ENCODE peak calls at places on chromosomes 12 and 14, in six cellular contexts. D, M, H, C, R and A are unnamed samples.

GRCh38 chr12:95480230-95480629 is 6.3 kb downstream of the METAP2 start:
- DNase-seq in D (no peak), M (no peak), H (no peak), C (no peak), R (no peak), A (no peak)

GRCh38 chr12:45235087-45236025 is 19.5 kb downstream of the ANO6 start:
- DNase-seq in D (no peak), M (no peak), H (no peak), C (peak; percentile 62), R (peak; percentile 16), A (peak; percentile 90)

GRCh38 chr14:58922211-58922940 is 266.1 kb upstream of the DAAM1 start:
- DNase-seq in D (no peak), M (no peak), H (no peak), C (no peak), R (no peak), A (no peak)

GRCh38 chr14:22981090-22982012 is 1.0 kb downstream of the AJUBA start:
- DNase-seq in D (no peak), M (peak; percentile 70), H (no peak), C (no peak), R (no peak), A (no peak)

GRCh38 chr12:31944299-31944698 is 14.9 kb upstream of the RESF1 start:
- DNase-seq in D (no peak), M (no peak), H (no peak), C (no peak), R (no peak), A (no peak)

GRCh38 chr14:61308198-61308597 is 13.2 kb upstream of the PRKCH start:
- DNase-seq in D (no peak), M (no peak), H (no peak), C (no peak), R (no peak), A (no peak)

GRCh38 chr12:127607146-127607725 is 659.7 kb upstream of the TMEM132C start:
- DNase-seq in D (no peak), M (no peak), H (no peak), C (no peak), R (no peak), A (no peak)

GRCh38 chr12:95755236-95755865 is 35.2 kb downstream of the NTN4 start:
- DNase-seq in D (no peak), M (no peak), H (no peak), C (no peak), R (no peak), A (no peak)

GRCh38 chr12:26740991-26741390 is 92.0 kb downstream of the ITPR2 start:
- DNase-seq in D (no peak), M (no peak), H (no peak), C (no peak), R (no peak), A (no peak)

GRCh38 chr14:25042362-25043299 is 7.3 kb downstream of the STXBP6 start:
- DNase-seq in D (no peak), M (no peak), H (peak; percentile 6), C (no peak), R (peak; percentile 75), A (peak; percentile 79)

GRCh38 chr12:52351196-52352059 is 15.9 kb downstream of the KRT85 start:
- DNase-seq in D (no peak), M (no peak), H (no peak), C (no peak), R (no peak), A (peak; percentile 33)

GRCh38 chr12:60257063-60257462 is 661.2 kb downstream of the SLC16A7 start:
- DNase-seq in D (no peak), M (no peak), H (no peak), C (peak; percentile 24), R (peak; percentile 17), A (peak; percentile 51)

GRCh38 chr12:68450947-68451260 is 118.7 kb upstream of the MDM1 start:
- DNase-seq in D (no peak), M (no peak), H (no peak), C (no peak), R (no peak), A (no peak)

GRCh38 chr12:96879301-96879700 is 27.8 kb upstream of the NEDD1 start:
- DNase-seq in D (no peak), M (no peak), H (no peak), C (no peak), R (no peak), A (no peak)

GRCh38 chr12:123453165-123453564 is 4.8 kb upstream of the SNRNP35 start:
- DNase-seq in D (no peak), M (no peak), H (no peak), C (no peak), R (no peak), A (no peak)
- TF ChIP-seq JUND in D (no peak), M (no peak), H (no peak), C (no peak), R (no peak), A (no peak)

DNA sequence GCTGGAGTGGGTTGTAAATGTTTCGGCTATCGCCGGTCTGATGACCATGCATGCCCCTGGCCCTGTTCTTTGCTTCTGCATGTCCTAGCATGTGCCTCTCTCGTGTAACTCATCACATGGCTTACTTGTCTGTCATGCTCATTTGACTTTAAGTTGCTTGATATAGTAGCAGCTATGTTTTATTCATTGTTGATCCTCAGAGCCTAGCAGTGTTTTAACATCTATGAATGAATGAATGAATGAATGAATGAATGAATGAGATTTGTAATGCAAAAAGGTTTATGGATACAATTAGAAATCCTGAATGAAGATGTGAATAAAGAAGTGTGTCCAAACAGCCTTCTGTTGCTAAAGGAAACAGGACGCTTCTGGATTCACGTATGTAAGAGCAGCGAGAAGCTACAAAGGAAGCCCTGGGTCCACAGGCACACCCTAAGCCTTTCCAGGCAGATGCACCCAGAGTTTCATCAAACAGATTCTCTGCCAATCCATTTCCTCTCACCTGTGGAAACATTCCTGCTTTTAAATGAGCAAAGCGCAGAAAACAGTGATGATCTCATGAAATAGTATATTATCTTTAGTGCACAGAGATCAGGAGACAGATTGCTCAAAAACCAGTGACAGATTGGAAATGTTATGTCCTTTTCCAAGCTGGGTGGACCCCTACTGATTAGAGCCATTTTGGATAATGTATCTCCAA is 3.4 kb downstream of the GSG1 start:
- DNase-seq in D (no peak), M (no peak), H (no peak), C (no peak), R (no peak), A (no peak)
- TF ChIP-seq JUND in D (no peak), M (no peak), H (no peak), C (no peak), R (no peak), A (no peak)

GRCh38 chr12:108109954-108110353 is 19.1 kb upstream of the WSCD2 start:
- DNase-seq in D (no peak), M (no peak), H (no peak), C (no peak), R (no peak), A (no peak)

GRCh38 chr12:108115746-108116125 is 13.4 kb upstream of the WSCD2 start:
- DNase-seq in D (no peak), M (no peak), H (no peak), C (no peak), R (no peak), A (no peak)

GRCh38 chr12:108110844-108111243 is 18.2 kb upstream of the WSCD2 start:
- DNase-seq in D (no peak), M (no peak), H (no peak), C (no peak), R (no peak), A (no peak)

GRCh38 chr12:108115123-108115745 is 13.9 kb upstream of the WSCD2 start:
- DNase-seq in D (no peak), M (peak; percentile 24), H (peak; percentile 20), C (no peak), R (no peak), A (no peak)

DNA sequence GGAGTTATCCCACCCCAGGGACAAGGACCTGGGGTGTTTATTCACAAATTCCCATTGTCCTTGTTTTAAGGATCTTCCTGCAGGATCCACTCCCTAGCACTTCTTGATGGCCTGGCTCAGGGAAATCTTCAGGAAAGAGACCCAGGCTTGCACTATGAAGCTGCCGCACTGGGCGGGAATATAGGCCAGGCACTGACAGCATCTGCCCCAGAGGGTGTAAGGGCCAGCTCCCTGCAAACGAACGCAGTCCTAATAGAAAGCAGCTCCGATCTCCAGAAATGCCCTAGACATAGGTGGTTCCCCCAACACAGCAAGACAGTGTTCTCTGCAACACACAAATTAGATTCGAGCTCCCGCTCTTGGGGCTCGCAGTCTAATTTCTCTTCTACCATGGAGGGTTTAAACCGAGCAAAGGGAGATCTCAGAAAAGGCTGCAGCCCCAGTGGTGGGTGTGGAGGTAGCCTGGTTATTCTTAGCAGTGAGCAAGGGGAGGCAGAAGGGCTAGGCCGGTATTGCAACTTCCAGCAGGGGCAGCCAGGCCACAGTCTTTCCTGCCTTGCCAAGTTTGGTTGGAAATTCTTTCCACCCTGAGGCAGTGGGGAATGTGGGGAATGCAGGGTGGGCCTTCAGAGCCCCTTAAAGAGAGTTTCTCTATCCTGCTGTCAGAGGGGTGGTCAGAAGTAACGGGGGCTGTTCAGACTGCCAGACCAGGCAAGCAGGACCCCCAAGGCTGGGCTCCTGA is 16.1 kb upstream of the WSCD2 start:
- DNase-seq in D (peak; percentile 36), M (peak; percentile 22), H (no peak), C (no peak), R (no peak), A (no peak)
- TF ChIP-seq JUND in D (no peak), M (no peak), H (no peak), C (no peak), R (no peak), A (no peak)

GRCh38 chr14:79730911-79731310 is 480.4 kb downstream of the DIO2 start:
- DNase-seq in D (no peak), M (no peak), H (no peak), C (no peak), R (no peak), A (no peak)
- TF ChIP-seq JUND in D (no peak), M (no peak), H (no peak), C (no peak), R (no peak), A (no peak)

GRCh38 chr12:21433525-21433924 is 3.9 kb upstream of the PYROXD1 start:
- DNase-seq in D (no peak), M (no peak), H (no peak), C (no peak), R (no peak), A (no peak)

GRCh38 chr12:21434704-21435103 is 2.8 kb upstream of the PYROXD1 start:
- DNase-seq in D (no peak), M (no peak), H (no peak), C (no peak), R (no peak), A (no peak)

GRCh38 chr12:21444193-21445146 is 7.0 kb downstream of the PYROXD1 start:
- DNase-seq in D (no peak), M (no peak), H (no peak), C (no peak), R (no peak), A (no peak)

GRCh38 chr12:21438643-21439042 is 1.2 kb downstream of the PYROXD1 start:
- DNase-seq in D (no peak), M (no peak), H (no peak), C (no peak), R (no peak), A (no peak)

DNA sequence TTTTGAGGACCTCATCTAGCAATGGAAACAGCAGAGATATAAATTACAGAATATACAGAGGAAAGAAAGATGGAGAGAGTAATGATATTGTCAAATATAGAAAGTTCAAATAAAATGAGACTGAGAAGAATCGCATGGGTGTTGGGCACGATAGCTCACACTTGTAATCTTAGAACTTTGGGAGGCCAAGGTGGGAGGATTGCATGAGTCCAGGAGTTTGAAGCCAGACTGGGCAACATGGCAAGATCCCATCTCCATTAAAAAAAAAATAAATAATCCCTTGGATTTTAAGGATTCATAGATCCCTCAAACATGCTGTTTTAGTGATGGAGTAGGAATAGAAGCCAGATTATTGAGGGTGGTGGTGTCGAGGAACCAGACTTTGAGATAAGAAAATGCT is 1.9 kb downstream of the PYROXD1 start:
- DNase-seq in D (no peak), M (no peak), H (no peak), C (no peak), R (no peak), A (no peak)
- TF ChIP-seq JUND in D (no peak), M (no peak), H (no peak), C (no peak), R (no peak), A (no peak)